ENCODE peak calls at places on chromosomes 3 and 15, in four cellular contexts. F is spleen, Y is A549, Z is H54. I is an unnamed sample.

GRCh38 chr15:70799667-70800450 is 36.5 kb upstream of the UACA start:
- DNase-seq in Z (no peak), F (no peak), Y (no peak), I (no peak)

GRCh38 chr3:29764059-29764458 is 483.2 kb downstream of the RBMS3 start:
- DNase-seq in F (no peak), Z (no peak), Y (no peak), I (no peak)

GRCh38 chr3:134682196-134682880 is 31.5 kb upstream of the KY start:
- DNase-seq in Y (no peak), F (no peak), Z (no peak), I (no peak)

GRCh38 chr15:41513282-41514227 is at the start of gene LTK:
- DNase-seq in F (no peak), Y (no peak), Z (peak), I (no peak)

GRCh38 chr15:58275785-58276184 is 137.6 kb downstream of the AQP9 start:
- DNase-seq in F (no peak), Y (no peak), Z (no peak), I (no peak)

GRCh38 chr15:95922431-95922830 is 408.1 kb upstream of the NR2F2 start:
- DNase-seq in Y (peak), Z (no peak), F (no peak), I (no peak)

GRCh38 chr3:120203016-120203415 is 82.0 kb downstream of the GPR156 start:
- DNase-seq in Y (no peak), Z (peak), F (no peak), I (no peak)

GRCh38 chr3:45773044-45773443 is 23.3 kb downstream of the SLC6A20 start:
- DNase-seq in Y (no peak), Z (no peak), F (no peak), I (no peak)

GRCh38 chr15:45796433-45796832 is 161.6 kb downstream of the SQOR start:
- DNase-seq in F (no peak), Z (no peak), Y (no peak), I (no peak)

GRCh38 chr3:16305121-16305541 is 40.1 kb downstream of the OXNAD1 start:
- DNase-seq in Y (no peak), Z (no peak), F (no peak), I (no peak)

GRCh38 chr3:117910820-117911524 is 1123.7 kb downstream of the IGSF11 start:
- DNase-seq in Z (no peak), F (no peak), Y (no peak), I (no peak)

GRCh38 chr15:101578443-101578894 is 73.7 kb downstream of the TM2D3 start:
- DNase-seq in Y (peak), Z (no peak), F (no peak), I (no peak)

GRCh38 chr3:8319935-8320634 is 181.5 kb upstream of the LMCD1 start:
- DNase-seq in F (no peak), Z (peak), Y (peak), I (no peak)

GRCh38 chr15:36251450-36251849 is 328.0 kb upstream of the CDIN1 start:
- DNase-seq in F (no peak), Y (no peak), Z (no peak), I (no peak)

GRCh38 chr15:79431636-79432344 is at the start of gene MINAR1:
- DNase-seq in F (no peak), Z (peak), Y (peak), I (peak)
- TF ChIP-seq POLR2A in F (no peak), Z (no peak), Y (no peak), I (no peak)

GRCh38 chr3:196288141-196288460 is 575 bp upstream of the PCYT1A start:
- DNase-seq in F (no peak), Y (no peak), Z (no peak), I (no peak)

GRCh38 chr3:196287405-196288140 is at the start of gene PCYT1A:
- DNase-seq in Y (peak), Z (peak), F (peak), I (peak)

GRCh38 chr3:196287066-196287404 is 491 bp downstream of the PCYT1A start:
- DNase-seq in F (no peak), Z (no peak), Y (peak), I (no peak)

DNA sequence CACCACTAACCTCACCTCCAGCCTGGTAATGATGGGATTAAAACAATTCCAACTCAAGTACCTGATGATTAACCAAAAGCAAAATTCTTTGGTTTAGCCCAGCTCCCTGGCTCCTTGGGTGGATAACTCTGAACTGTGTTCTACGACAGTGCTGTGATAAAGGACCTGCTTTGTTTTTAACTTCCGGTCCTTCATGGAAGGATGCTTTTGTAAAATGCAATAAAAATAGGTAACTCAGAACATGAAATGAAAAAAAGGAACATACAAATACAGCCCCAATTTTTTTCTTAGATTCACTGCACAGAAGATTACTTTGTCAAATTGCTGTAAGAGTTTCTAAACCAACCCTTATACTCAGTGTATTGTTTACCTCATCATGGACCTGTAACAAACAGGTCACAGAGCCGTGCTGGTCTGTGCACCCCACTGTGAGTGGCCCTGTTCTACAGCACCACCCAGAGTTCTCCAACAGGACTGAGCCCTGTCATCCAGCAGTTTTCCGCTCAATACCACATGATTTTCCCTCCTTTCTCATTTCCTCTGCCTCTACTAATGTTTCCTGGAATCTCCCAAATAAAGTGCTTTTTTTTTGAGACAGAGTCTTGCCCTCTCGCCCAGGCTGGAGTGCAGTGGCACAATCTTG is 4.9 kb upstream of the PCYT1A start:
- DNase-seq in Y (no peak), Z (no peak), F (no peak), I (peak)
- TF ChIP-seq POLR2A in Y (no peak), Z (no peak), F (no peak), I (peak)

DNA sequence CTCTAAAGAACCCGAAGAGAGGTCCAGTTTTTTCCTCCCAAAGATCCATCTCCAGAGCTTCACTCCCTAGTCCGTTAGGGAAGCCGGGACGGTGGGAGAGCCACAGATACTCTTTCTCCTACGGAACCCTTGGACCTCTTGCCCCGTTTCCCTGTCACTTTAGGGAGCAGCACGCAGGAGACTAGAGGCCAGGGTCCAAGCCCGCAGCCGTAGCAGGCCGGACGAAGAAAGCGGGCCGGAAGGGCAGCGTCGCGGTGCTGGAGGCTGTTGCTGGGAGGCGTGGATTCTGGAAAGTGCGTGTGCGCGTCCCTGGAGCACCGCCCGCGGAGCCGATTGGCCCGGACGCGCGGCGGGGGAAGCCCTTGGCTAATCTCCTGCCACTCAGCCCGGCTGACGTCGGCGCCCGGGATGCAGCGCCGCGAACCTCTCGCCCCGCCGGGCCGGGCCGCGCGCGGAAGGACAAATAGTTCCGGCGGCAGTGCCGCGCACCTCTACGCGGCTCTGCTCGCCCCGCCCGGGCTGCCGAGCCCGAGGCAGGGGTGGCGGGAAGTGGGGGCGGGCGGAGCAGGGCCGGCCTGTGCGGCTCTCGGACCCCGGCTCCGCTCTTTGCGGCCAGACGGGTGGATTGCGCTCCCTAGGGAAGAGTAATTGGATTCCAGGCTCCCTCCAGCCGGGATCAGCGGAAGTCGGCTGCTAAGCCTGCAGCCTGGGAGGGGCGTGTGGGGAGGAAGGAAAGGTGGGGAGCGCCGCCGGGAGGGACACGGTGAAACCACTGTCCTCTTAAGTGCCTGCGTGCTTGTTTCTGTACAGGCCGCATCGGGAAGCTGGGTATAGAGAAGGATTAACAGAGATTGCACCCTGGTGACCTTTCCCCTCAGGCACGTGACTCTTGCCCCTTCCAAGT is 31.3 kb upstream of the TCF12 start:
- DNase-seq in F (peak), Z (peak), Y (peak), I (peak)
- TF ChIP-seq POLR2A in F (peak), Z (peak), Y (peak), I (peak)

DNA sequence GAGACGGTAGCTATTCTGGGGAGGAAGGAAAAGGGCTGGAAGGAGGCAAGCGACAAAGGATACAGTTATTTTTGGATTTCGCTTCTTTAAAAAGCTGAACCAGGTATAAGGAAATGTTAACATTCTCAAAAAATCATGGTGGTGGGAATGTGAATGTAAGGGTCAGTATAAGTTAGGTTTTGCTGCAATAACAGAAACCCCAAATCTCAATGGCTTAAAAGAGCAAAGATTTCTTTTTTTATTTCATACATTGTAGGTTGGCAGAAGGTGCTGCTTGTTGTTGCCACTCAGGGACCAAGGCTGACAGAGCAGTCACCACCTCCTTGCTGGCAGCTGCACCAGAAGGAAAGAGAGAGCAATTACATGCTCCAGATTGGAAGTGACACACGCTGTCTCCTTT is 176.3 kb upstream of the LPP start:
- DNase-seq in Y (no peak), F (no peak), Z (no peak), I (no peak)
- TF ChIP-seq POLR2A in Y (no peak), F (no peak), Z (no peak), I (no peak)

GRCh38 chr3:64684715-64685261 is 3.0 kb downstream of the ADAMTS9 start:
- DNase-seq in Z (no peak), F (no peak), Y (no peak), I (no peak)
- TF ChIP-seq POLR2A in Z (no peak), F (no peak), Y (no peak), I (no peak)

I was measured in GM12891.